ENCODE peak calls at places on chromosome 14, in eight cellular contexts. U, X, B, N, D, P, E and V are unnamed samples.

GRCh38 chr14:80378084-80378483 is 166.8 kb upstream of the DIO2 start:
- DNase-seq in B (no peak), P (no peak), N (no peak), E (no peak), D (no peak), X (no peak), U (no peak), V (no peak)

GRCh38 chr14:34387974-34388533 is 74.0 kb downstream of the SPTSSA start:
- DNase-seq in U (no peak), B (no peak), X (no peak), P (no peak), D (no peak), E (no peak), N (no peak), V (no peak)

GRCh38 chr14:103329421-103330347 is 4.4 kb upstream of the EIF5 start:
- DNase-seq in N (no peak), D (no peak), U (peak), B (no peak), E (no peak), P (no peak), X (no peak), V (no peak)

GRCh38 chr14:48771717-48772116 is 814.5 kb downstream of the RPS29 start:
- DNase-seq in P (no peak), X (no peak), N (no peak), U (no peak), E (no peak), B (no peak), D (no peak), V (no peak)

GRCh38 chr14:72081139-72081538 is 148.9 kb downstream of the RGS6 start:
- DNase-seq in B (no peak), E (no peak), U (no peak), N (no peak), P (no peak), X (no peak), D (no peak), V (no peak)

GRCh38 chr14:85316701-85317100 is 213.2 kb upstream of the FLRT2 start:
- DNase-seq in N (no peak), E (no peak), X (no peak), U (no peak), D (no peak), P (no peak), B (no peak), V (no peak)

GRCh38 chr14:67551123-67551522 is 18.0 kb downstream of the PLEKHH1 start:
- DNase-seq in X (no peak), B (no peak), U (no peak), P (no peak), D (no peak), N (no peak), E (no peak), V (no peak)

GRCh38 chr14:101122855-101123129 is 219.3 kb upstream of the RTL1 start:
- DNase-seq in D (no peak), P (no peak), U (no peak), N (no peak), B (no peak), X (no peak), E (no peak), V (no peak)

GRCh38 chr14:43232261-43232660 is 1274.8 kb downstream of the FSCB start:
- DNase-seq in B (no peak), D (no peak), P (no peak), X (no peak), E (no peak), N (no peak), U (no peak), V (no peak)

GRCh38 chr14:104803916-104804371 is 3.0 kb downstream of the ZBTB42 start:
- DNase-seq in N (no peak), X (no peak), P (no peak), E (no peak), U (no peak), D (no peak), B (no peak), V (no peak)

GRCh38 chr14:44149597-44149996 is 357.5 kb downstream of the FSCB start:
- DNase-seq in E (no peak), X (no peak), D (no peak), P (no peak), N (peak), U (no peak), B (peak), V (peak)

GRCh38 chr14:34665785-34666425 is 36.0 kb upstream of the SNX6 start:
- DNase-seq in B (no peak), E (no peak), P (no peak), U (peak), N (no peak), X (no peak), D (peak), V (no peak)

GRCh38 chr14:96274122-96274910 is 18.3 kb downstream of the BDKRB1 start:
- DNase-seq in N (no peak), D (peak), X (no peak), P (no peak), E (no peak), U (no peak), B (no peak), V (no peak)

GRCh38 chr14:73376585-73376984 is 81.8 kb downstream of the NUMB start:
- DNase-seq in U (no peak), B (no peak), P (no peak), X (no peak), E (no peak), N (no peak), D (no peak), V (no peak)

GRCh38 chr14:67564236-67564635 is 31.1 kb downstream of the PLEKHH1 start:
- DNase-seq in N (no peak), P (no peak), E (no peak), B (no peak), D (no peak), U (no peak), X (no peak), V (no peak)

GRCh38 chr14:68143341-68143807 is 323.8 kb downstream of the RAD51B start:
- DNase-seq in B (no peak), U (peak), E (no peak), X (peak), N (no peak), P (no peak), D (peak), V (no peak)

GRCh38 chr14:49940805-49941421 is 48.0 kb downstream of the ARF6 start:
- DNase-seq in B (no peak), N (no peak), X (no peak), U (no peak), D (no peak), E (no peak), P (no peak), V (no peak)

GRCh38 chr14:96876747-96877146 is 79.6 kb downstream of the VRK1 start:
- DNase-seq in X (no peak), U (no peak), D (no peak), B (no peak), N (no peak), P (no peak), E (no peak), V (no peak)

DNA sequence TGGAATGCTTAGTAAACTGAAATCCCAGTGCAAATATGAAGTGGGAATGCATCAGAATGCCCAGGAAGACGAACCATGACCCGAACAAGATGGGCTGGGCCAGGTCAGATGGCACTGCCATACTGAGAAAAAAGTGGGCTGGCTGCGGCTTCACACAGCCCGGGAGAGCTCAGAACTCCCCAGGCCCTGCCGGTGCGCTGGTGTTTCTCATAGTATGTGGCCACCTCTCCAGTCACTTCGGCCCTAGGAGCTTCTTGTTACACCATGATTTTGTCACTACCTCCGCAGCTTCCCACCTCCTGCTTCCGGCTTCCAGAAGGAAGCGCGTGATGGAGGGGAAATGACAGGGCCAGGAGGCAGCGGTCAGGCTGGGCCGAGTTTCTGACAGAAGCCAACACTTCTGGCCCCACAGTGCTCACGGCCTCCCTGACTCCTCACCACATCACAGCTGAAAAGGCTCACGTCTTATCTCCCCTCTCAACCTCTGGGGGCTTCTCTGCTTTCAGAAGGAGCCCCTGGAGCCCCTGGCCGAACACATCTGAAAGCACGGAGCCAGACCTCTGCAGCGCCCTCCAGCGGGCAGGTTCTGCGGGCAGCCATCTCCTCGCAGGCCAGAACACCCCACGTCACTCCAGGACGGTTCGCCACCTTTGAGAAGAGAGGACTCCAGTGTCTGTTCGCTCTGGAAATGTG is 30.7 kb downstream of the DAD1 start:
- DNase-seq in U (no peak), B (peak), D (no peak), P (no peak), X (no peak), N (no peak), E (no peak), V (no peak)
- TF ChIP-seq CTCF in U (no peak), B (peak), D (no peak), P (no peak), X (no peak), N (peak), E (peak), V (peak)

DNA sequence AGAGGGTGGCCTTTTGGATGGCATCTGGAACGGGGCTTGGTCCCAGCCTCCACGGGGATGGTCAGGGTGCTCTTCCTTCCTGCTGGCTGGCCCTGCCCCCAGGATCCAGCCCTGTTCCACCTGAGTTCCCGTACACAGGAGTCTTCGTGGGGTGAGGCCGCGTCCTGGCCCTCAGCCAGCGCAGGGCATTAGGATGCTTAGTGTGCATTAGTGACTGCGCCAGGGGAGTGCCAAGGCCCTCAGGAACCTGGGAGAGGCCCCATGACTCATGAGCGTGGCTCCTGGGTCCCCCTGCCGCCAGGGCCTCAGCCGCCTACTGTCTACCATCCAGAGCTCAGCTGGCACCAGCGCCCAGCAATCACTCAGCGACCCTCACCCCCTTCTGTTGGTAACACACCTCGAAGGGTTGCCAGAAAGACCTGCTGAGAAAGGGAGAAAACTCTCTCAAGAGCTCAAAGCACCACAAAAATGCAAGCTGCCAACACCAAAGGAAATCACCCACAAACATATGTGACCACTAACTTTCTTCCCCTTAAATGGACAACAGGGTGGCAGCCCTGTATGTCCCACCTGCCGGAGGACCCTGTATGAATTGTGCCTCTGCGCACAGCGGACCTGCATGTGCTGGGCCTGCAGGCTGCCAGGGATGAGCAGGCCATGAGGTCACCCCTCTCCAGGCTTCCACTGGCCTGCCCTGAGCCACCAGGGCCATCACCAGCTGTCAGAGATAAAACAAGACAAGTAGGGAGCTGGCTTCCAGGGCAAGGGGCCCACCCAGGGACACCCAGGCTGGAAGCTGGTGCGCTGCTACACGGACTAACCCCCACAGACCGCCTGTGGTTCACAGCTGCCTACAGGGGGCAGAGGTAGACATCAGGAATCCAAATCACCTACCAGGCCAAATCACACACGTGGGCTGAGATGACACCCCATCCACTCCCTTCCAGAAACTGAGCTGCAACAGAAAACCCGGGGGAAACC is 28.7 kb downstream of the CCDC85C start:
- DNase-seq in N (no peak), X (peak), U (peak), E (no peak), B (no peak), P (no peak), D (no peak), V (no peak)
- TF ChIP-seq CTCF in N (peak), X (peak), U (no peak), E (no peak), B (peak), P (no peak), D (peak), V (peak)

DNA sequence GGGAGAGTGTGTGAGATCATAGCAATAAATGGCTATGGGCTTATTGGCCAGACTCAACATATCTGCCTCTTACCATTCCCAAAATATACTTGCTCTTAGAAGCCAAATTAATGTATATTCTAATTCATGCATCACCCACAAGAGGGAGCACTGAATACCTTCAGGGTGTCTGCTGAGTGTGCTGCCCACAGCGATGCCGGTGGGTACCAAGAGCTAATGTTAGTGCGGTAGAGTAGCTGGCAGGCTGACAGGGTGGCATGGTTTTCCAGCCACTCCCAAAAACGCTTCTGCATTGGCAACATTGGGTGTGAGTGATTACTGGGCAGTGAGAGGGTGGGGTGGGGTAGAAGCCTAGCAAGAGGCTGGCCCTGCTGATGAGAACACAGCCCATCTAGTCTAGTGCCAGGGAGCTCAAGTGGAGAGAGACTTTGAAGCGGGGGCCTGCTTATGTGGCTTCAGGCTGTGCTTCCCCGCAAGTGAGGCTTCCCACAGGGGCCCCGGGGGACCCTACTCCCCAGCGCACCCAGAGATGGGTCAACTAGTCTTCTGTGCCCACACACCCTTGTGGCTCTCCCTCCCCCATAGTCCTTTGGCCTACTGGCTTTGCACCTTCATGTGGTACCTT is 9.2 kb upstream of the PLEKHD1 start:
- DNase-seq in B (no peak), P (no peak), D (no peak), X (no peak), N (no peak), E (no peak), U (no peak), V (no peak)
- TF ChIP-seq CTCF in B (peak), P (no peak), D (peak), X (peak), N (peak), E (peak), U (no peak), V (peak)

GRCh38 chr14:61953602-61954001 is 191.4 kb downstream of the SNAPC1 start:
- DNase-seq in E (no peak), X (no peak), U (no peak), N (no peak), B (no peak), D (no peak), P (no peak), V (no peak)
- TF ChIP-seq CTCF in E (no peak), X (no peak), U (no peak), N (no peak), B (no peak), D (no peak), P (no peak), V (no peak)

DNA sequence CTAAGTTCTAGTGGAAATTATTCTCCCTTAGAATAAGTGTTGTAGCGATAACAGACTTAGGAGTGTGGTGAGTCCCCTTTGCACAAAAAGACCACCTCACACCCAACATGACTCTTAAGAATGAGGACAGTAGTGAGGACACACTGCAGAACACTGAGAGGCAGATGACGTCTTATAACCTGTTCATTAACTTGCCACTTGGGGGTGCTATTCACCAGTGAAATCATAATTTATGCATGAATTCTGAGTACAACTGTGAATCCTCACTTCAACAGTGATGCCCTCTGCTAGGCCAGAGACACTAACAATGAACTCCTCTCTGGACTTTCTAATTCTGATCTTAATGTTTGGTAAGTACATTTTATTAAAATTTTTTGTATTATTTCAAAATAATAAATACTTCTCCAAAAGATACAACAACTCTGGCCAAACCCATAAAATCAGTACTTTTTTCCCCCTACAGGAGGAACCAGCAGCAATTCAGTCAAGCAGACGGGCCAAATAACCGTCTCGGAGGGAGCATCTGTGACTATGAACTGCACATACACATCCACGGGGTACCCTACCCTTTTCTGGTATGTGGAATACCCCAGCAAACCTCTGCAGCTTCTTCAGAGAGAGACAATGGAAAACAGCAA is 274.7 kb downstream of the DAD1 start:
- DNase-seq in X (no peak), B (peak), D (no peak), E (no peak), U (no peak), P (no peak), N (peak), V (no peak)
- TF ChIP-seq CTCF in X (peak), B (peak), D (peak), E (peak), U (no peak), P (peak), N (peak), V (peak)